ENCODE peak calls at places on chromosomes 4 and X, in eight cellular contexts. V is DMS79; K is WTC11; E is NCI-H1092 treated with DMSO at 0.1 percent for 48 hours; S is stimulated activated CD4-positive, alpha-beta T cell treated with anti-CD3 and anti-CD28 coated beads, Interleukin-2, amount 100 ng/mL, for 48 hours; M is activated gamma-delta T cell treated with Interleukin-2 at 50 U/mL for 16 hours; I is stimulated activated CD8-positive, alpha-beta memory T cell treated with anti-CD3 and anti-CD28 coated beads, Interleukin-2, amount 100 ng/mL, for 48 hours; F is neuronal stem cell. N is an unnamed sample.

GRCh38 chr4:108193891-108194672 is 25.4 kb upstream of the LEF1 start:
- DNase-seq in V (no peak), E (no peak), F (no peak), I (no peak), S (no peak), K (no peak), M (no peak), N (no peak)

GRCh38 chrX:119539872-119540271 is 25.3 kb downstream of the STEEP1 start:
- DNase-seq in F (no peak), E (no peak), I (no peak), V (no peak), K (peak), S (no peak), M (no peak), N (no peak)

GRCh38 chr4:7625073-7625472 is 190.3 kb upstream of the PSAPL1 start:
- DNase-seq in E (peak), V (no peak), F (no peak), I (no peak), K (no peak), S (no peak), M (no peak), N (no peak)

GRCh38 chr4:142419712-142420111 is 426.4 kb downstream of the INPP4B start:
- DNase-seq in S (no peak), K (no peak), E (no peak), F (no peak), M (no peak), I (no peak), V (no peak), N (no peak)

GRCh38 chr4:32148120-32148666 is 1428.0 kb downstream of the PCDH7 start:
- DNase-seq in K (no peak), V (no peak), E (no peak), F (no peak), I (no peak), M (no peak), S (no peak), N (no peak)

GRCh38 chr4:141028024-141028529 is 105.2 kb downstream of the RNF150 start:
- DNase-seq in M (no peak), K (no peak), S (no peak), E (peak), F (no peak), V (peak), I (no peak), N (no peak)

GRCh38 chrX:1334854-1335253 is 1.7 kb upstream of the IL3RA start:
- DNase-seq in F (no peak), S (no peak), K (no peak), E (no peak), I (no peak), V (no peak), M (no peak), N (no peak)

GRCh38 chr4:75037253-75037652 is 104.3 kb downstream of the PARM1 start:
- DNase-seq in S (no peak), M (no peak), V (no peak), K (no peak), I (no peak), F (no peak), E (no peak), N (no peak)

GRCh38 chr4:46404961-46405360 is 15.0 kb upstream of the GABRA2 start:
- DNase-seq in E (no peak), F (no peak), I (no peak), M (no peak), V (no peak), S (no peak), K (peak), N (no peak)

GRCh38 chr4:70630162-70630561 is 1.6 kb downstream of the ENAM start:
- DNase-seq in V (no peak), F (no peak), M (no peak), S (no peak), I (no peak), E (no peak), K (no peak), N (no peak)

GRCh38 chr4:87405421-87405820 is 14.4 kb upstream of the HSD17B11 start:
- DNase-seq in F (no peak), I (no peak), E (no peak), M (no peak), V (no peak), K (no peak), S (no peak), N (no peak)

GRCh38 chr4:185204238-185204910 is 574 bp upstream of the CFAP97 start:
- DNase-seq in E (peak), M (no peak), S (no peak), F (no peak), I (no peak), K (no peak), V (no peak), N (no peak)

GRCh38 chrX:154779261-154779660 is 16.6 kb downstream of the DKC1 start:
- DNase-seq in M (no peak), F (no peak), K (no peak), E (no peak), S (no peak), I (no peak), V (no peak), N (no peak)

GRCh38 chr4:138891610-138892009 is 124.0 kb upstream of the NOCT start:
- DNase-seq in S (no peak), F (no peak), I (no peak), M (no peak), E (peak), V (peak), K (no peak), N (no peak)